ENCODE peak calls at places on chromosomes 4 and X, in seven cellular contexts. One of them, this sample, is unnamed.

GRCh38 chr4:2417196-2417764 is 1.2 kb downstream of the ZFYVE28 start:
- DNase-seq in WERI-Rb-1: no peak
- DNase-seq in CD8-positive, alpha-beta T cell: no peak
- DNase-seq in breast epithelium: no peak
- DNase-seq in cardiac muscle cell: peak; percentile 43
- DNase-seq in MM.1S: no peak
- DNase-seq in tibial artery: no peak
- DNase-seq in this sample: no peak

GRCh38 chr4:53777244-53777984 is 186.1 kb upstream of the LNX1 start:
- DNase-seq in WERI-Rb-1: no peak
- DNase-seq in CD8-positive, alpha-beta T cell: no peak
- DNase-seq in breast epithelium: no peak
- DNase-seq in cardiac muscle cell: no peak
- DNase-seq in MM.1S: no peak
- DNase-seq in tibial artery: no peak
- DNase-seq in this sample: peak; percentile 71

GRCh38 chr4:163111588-163111987 is 55.1 kb downstream of the NAF1 start:
- DNase-seq in WERI-Rb-1: peak; percentile 16
- DNase-seq in CD8-positive, alpha-beta T cell: no peak
- DNase-seq in breast epithelium: no peak
- DNase-seq in cardiac muscle cell: peak; percentile 35
- DNase-seq in MM.1S: no peak
- DNase-seq in tibial artery: no peak
- DNase-seq in this sample: no peak

GRCh38 chr4:43456383-43456782 is 563.9 kb downstream of the GRXCR1 start:
- DNase-seq in WERI-Rb-1: no peak
- DNase-seq in CD8-positive, alpha-beta T cell: no peak
- DNase-seq in breast epithelium: no peak
- DNase-seq in cardiac muscle cell: no peak
- DNase-seq in MM.1S: no peak
- DNase-seq in tibial artery: no peak
- DNase-seq in this sample: peak; percentile 77

GRCh38 chr4:152374153-152374552 is 161.7 kb downstream of the FBXW7 start:
- DNase-seq in WERI-Rb-1: no peak
- DNase-seq in CD8-positive, alpha-beta T cell: no peak
- DNase-seq in breast epithelium: no peak
- DNase-seq in cardiac muscle cell: no peak
- DNase-seq in MM.1S: no peak
- DNase-seq in tibial artery: no peak
- DNase-seq in this sample: no peak

GRCh38 chr4:15077969-15078368 is 75.7 kb downstream of the CPEB2 start:
- DNase-seq in WERI-Rb-1: no peak
- DNase-seq in CD8-positive, alpha-beta T cell: no peak
- DNase-seq in breast epithelium: no peak
- DNase-seq in cardiac muscle cell: no peak
- DNase-seq in MM.1S: no peak
- DNase-seq in tibial artery: no peak
- DNase-seq in this sample: no peak

GRCh38 chr4:163404570-163404969 is 60.9 kb downstream of the NPY5R start:
- DNase-seq in WERI-Rb-1: no peak
- DNase-seq in CD8-positive, alpha-beta T cell: no peak
- DNase-seq in breast epithelium: no peak
- DNase-seq in cardiac muscle cell: no peak
- DNase-seq in MM.1S: no peak
- DNase-seq in tibial artery: no peak
- DNase-seq in this sample: peak; percentile 34

GRCh38 chrX:149286940-149287349 is 218.2 kb downstream of the IDS start:
- DNase-seq in WERI-Rb-1: peak; percentile 53
- DNase-seq in CD8-positive, alpha-beta T cell: peak; percentile 8
- DNase-seq in breast epithelium: no peak
- DNase-seq in cardiac muscle cell: peak; percentile 43
- DNase-seq in MM.1S: peak; percentile 52
- DNase-seq in tibial artery: no peak
- DNase-seq in this sample: no peak

GRCh38 chr4:118280501-118281218 is 72.1 kb downstream of the PRSS12 start:
- DNase-seq in WERI-Rb-1: peak; percentile 71
- DNase-seq in CD8-positive, alpha-beta T cell: no peak
- DNase-seq in breast epithelium: peak; percentile 55
- DNase-seq in cardiac muscle cell: peak; percentile 69
- DNase-seq in MM.1S: peak; percentile 49
- DNase-seq in tibial artery: no peak
- DNase-seq in this sample: peak; percentile 48

GRCh38 chrX:114073926-114074325 is 510.0 kb upstream of the HTR2C start:
- DNase-seq in WERI-Rb-1: no peak
- DNase-seq in CD8-positive, alpha-beta T cell: no peak
- DNase-seq in breast epithelium: no peak
- DNase-seq in cardiac muscle cell: no peak
- DNase-seq in MM.1S: no peak
- DNase-seq in tibial artery: no peak
- DNase-seq in this sample: no peak

GRCh38 chrX:22652596-22652995 is 347.2 kb upstream of the DDX53 start:
- DNase-seq in WERI-Rb-1: no peak
- DNase-seq in CD8-positive, alpha-beta T cell: no peak
- DNase-seq in breast epithelium: no peak
- DNase-seq in cardiac muscle cell: peak; percentile 53
- DNase-seq in MM.1S: no peak
- DNase-seq in tibial artery: no peak
- DNase-seq in this sample: peak; percentile 45

GRCh38 chr4:18198653-18199052 is 177.1 kb upstream of the LCORL start:
- DNase-seq in WERI-Rb-1: peak; percentile 61
- DNase-seq in CD8-positive, alpha-beta T cell: no peak
- DNase-seq in breast epithelium: no peak
- DNase-seq in cardiac muscle cell: no peak
- DNase-seq in MM.1S: no peak
- DNase-seq in tibial artery: no peak
- DNase-seq in this sample: no peak

GRCh38 chrX:130158311-130158710 is 7.3 kb downstream of the AIFM1 start:
- DNase-seq in WERI-Rb-1: no peak
- DNase-seq in CD8-positive, alpha-beta T cell: no peak
- DNase-seq in breast epithelium: no peak
- DNase-seq in cardiac muscle cell: no peak
- DNase-seq in MM.1S: no peak
- DNase-seq in tibial artery: no peak
- DNase-seq in this sample: no peak

GRCh38 chrX:11678174-11678573 is 12.5 kb upstream of the ARHGAP6 start:
- DNase-seq in WERI-Rb-1: no peak
- DNase-seq in CD8-positive, alpha-beta T cell: no peak
- DNase-seq in breast epithelium: no peak
- DNase-seq in cardiac muscle cell: peak; percentile 10
- DNase-seq in MM.1S: no peak
- DNase-seq in tibial artery: no peak
- DNase-seq in this sample: no peak

GRCh38 chr4:106818764-106819163 is 217.3 kb downstream of the DKK2 start:
- DNase-seq in WERI-Rb-1: no peak
- DNase-seq in CD8-positive, alpha-beta T cell: no peak
- DNase-seq in breast epithelium: no peak
- DNase-seq in cardiac muscle cell: no peak
- DNase-seq in MM.1S: no peak
- DNase-seq in tibial artery: no peak
- DNase-seq in this sample: no peak

GRCh38 chrX:13064599-13065143 is 20.3 kb upstream of the FAM9C start:
- DNase-seq in WERI-Rb-1: no peak
- DNase-seq in CD8-positive, alpha-beta T cell: no peak
- DNase-seq in breast epithelium: no peak
- DNase-seq in cardiac muscle cell: no peak
- DNase-seq in MM.1S: no peak
- DNase-seq in tibial artery: peak; percentile 52
- DNase-seq in this sample: peak; percentile 31

GRCh38 chrX:18899796-18900380 is 84.0 kb downstream of the PHKA2 start:
- DNase-seq in WERI-Rb-1: peak; percentile 82
- DNase-seq in CD8-positive, alpha-beta T cell: no peak
- DNase-seq in breast epithelium: no peak
- DNase-seq in cardiac muscle cell: no peak
- DNase-seq in MM.1S: no peak
- DNase-seq in tibial artery: no peak
- DNase-seq in this sample: no peak

GRCh38 chrX:115894087-115894486 is 276.5 kb upstream of the AGTR2 start:
- DNase-seq in WERI-Rb-1: peak; percentile 78
- DNase-seq in CD8-positive, alpha-beta T cell: no peak
- DNase-seq in breast epithelium: no peak
- DNase-seq in cardiac muscle cell: no peak
- DNase-seq in MM.1S: peak; percentile 39
- DNase-seq in tibial artery: no peak
- DNase-seq in this sample: no peak

GRCh38 chr4:147546341-147546740 is 65.4 kb downstream of the EDNRA start:
- DNase-seq in WERI-Rb-1: no peak
- DNase-seq in CD8-positive, alpha-beta T cell: no peak
- DNase-seq in breast epithelium: no peak
- DNase-seq in cardiac muscle cell: no peak
- DNase-seq in MM.1S: no peak
- DNase-seq in tibial artery: no peak
- DNase-seq in this sample: peak; percentile 51

GRCh38 chr4:141215030-141215429 is 5.7 kb upstream of the ZNF330 start:
- DNase-seq in WERI-Rb-1: no peak
- DNase-seq in CD8-positive, alpha-beta T cell: no peak
- DNase-seq in breast epithelium: no peak
- DNase-seq in cardiac muscle cell: peak; percentile 40
- DNase-seq in MM.1S: no peak
- DNase-seq in tibial artery: no peak
- DNase-seq in this sample: no peak

GRCh38 chr4:141207971-141208370 is 12.7 kb upstream of the ZNF330 start:
- DNase-seq in WERI-Rb-1: no peak
- DNase-seq in CD8-positive, alpha-beta T cell: no peak
- DNase-seq in breast epithelium: no peak
- DNase-seq in cardiac muscle cell: no peak
- DNase-seq in MM.1S: no peak
- DNase-seq in tibial artery: no peak
- DNase-seq in this sample: no peak

GRCh38 chr4:141210168-141210567 is 10.5 kb upstream of the ZNF330 start:
- DNase-seq in WERI-Rb-1: no peak
- DNase-seq in CD8-positive, alpha-beta T cell: no peak
- DNase-seq in breast epithelium: no peak
- DNase-seq in cardiac muscle cell: no peak
- DNase-seq in MM.1S: peak; percentile 8
- DNase-seq in tibial artery: no peak
- DNase-seq in this sample: no peak

GRCh38 chr4:141215972-141216761 is 4.5 kb upstream of the ZNF330 start:
- DNase-seq in WERI-Rb-1: no peak
- DNase-seq in CD8-positive, alpha-beta T cell: no peak
- DNase-seq in breast epithelium: no peak
- DNase-seq in cardiac muscle cell: no peak
- DNase-seq in MM.1S: no peak
- DNase-seq in tibial artery: no peak
- DNase-seq in this sample: no peak

GRCh38 chr4:141213550-141213991 is 7.1 kb upstream of the ZNF330 start:
- DNase-seq in WERI-Rb-1: no peak
- DNase-seq in CD8-positive, alpha-beta T cell: no peak
- DNase-seq in breast epithelium: no peak
- DNase-seq in cardiac muscle cell: no peak
- DNase-seq in MM.1S: no peak
- DNase-seq in tibial artery: no peak
- DNase-seq in this sample: no peak
- H3K9me3 ChIP-seq in WERI-Rb-1: no peaks in the 10 kb centered on the region
- H3K9me3 ChIP-seq in CD8-positive, alpha-beta T cell: no peaks in the 10 kb centered on the region
- H3K9me3 ChIP-seq in breast epithelium: no peaks in the 10 kb centered on the region
- H3K9me3 ChIP-seq in cardiac muscle cell: no peaks in the 10 kb centered on the region
- H3K9me3 ChIP-seq in MM.1S: no peaks in the 10 kb centered on the region
- H3K9me3 ChIP-seq in tibial artery: no peaks in the 10 kb centered on the region
- H3K9me3 ChIP-seq in this sample: no peaks in the 10 kb centered on the region

GRCh38 chr4:26032142-26032541 is 118.1 kb downstream of the SMIM20 start:
- DNase-seq in WERI-Rb-1: peak; percentile 26
- DNase-seq in CD8-positive, alpha-beta T cell: no peak
- DNase-seq in breast epithelium: no peak
- DNase-seq in cardiac muscle cell: no peak
- DNase-seq in MM.1S: no peak
- DNase-seq in tibial artery: no peak
- DNase-seq in this sample: peak; percentile 67

GRCh38 chr4:26030260-26030667 is 116.2 kb downstream of the SMIM20 start:
- DNase-seq in WERI-Rb-1: no peak
- DNase-seq in CD8-positive, alpha-beta T cell: no peak
- DNase-seq in breast epithelium: no peak
- DNase-seq in cardiac muscle cell: no peak
- DNase-seq in MM.1S: no peak
- DNase-seq in tibial artery: no peak
- DNase-seq in this sample: no peak

GRCh38 chr4:26031704-26032103 is 117.7 kb downstream of the SMIM20 start:
- DNase-seq in WERI-Rb-1: no peak
- DNase-seq in CD8-positive, alpha-beta T cell: no peak
- DNase-seq in breast epithelium: no peak
- DNase-seq in cardiac muscle cell: no peak
- DNase-seq in MM.1S: no peak
- DNase-seq in tibial artery: no peak
- DNase-seq in this sample: no peak

GRCh38 chr4:26029512-26030131 is 115.6 kb downstream of the SMIM20 start:
- DNase-seq in WERI-Rb-1: no peak
- DNase-seq in CD8-positive, alpha-beta T cell: no peak
- DNase-seq in breast epithelium: no peak
- DNase-seq in cardiac muscle cell: no peak
- DNase-seq in MM.1S: no peak
- DNase-seq in tibial artery: no peak
- DNase-seq in this sample: no peak

GRCh38 chr4:26030780-26031179 is 116.8 kb downstream of the SMIM20 start:
- DNase-seq in WERI-Rb-1: no peak
- DNase-seq in CD8-positive, alpha-beta T cell: no peak
- DNase-seq in breast epithelium: no peak
- DNase-seq in cardiac muscle cell: no peak
- DNase-seq in MM.1S: no peak
- DNase-seq in tibial artery: no peak
- DNase-seq in this sample: no peak
- H3K4me3 ChIP-seq in WERI-Rb-1: no peak overlapping the region
- H3K4me3 ChIP-seq in CD8-positive, alpha-beta T cell: no peak overlapping the region
- H3K4me3 ChIP-seq in breast epithelium: no peak overlapping the region
- H3K4me3 ChIP-seq in cardiac muscle cell: no peak overlapping the region
- H3K4me3 ChIP-seq in MM.1S: no peak overlapping the region
- H3K4me3 ChIP-seq in tibial artery: no peak overlapping the region
- H3K4me3 ChIP-seq in this sample: no peak overlapping the region

DNA sequence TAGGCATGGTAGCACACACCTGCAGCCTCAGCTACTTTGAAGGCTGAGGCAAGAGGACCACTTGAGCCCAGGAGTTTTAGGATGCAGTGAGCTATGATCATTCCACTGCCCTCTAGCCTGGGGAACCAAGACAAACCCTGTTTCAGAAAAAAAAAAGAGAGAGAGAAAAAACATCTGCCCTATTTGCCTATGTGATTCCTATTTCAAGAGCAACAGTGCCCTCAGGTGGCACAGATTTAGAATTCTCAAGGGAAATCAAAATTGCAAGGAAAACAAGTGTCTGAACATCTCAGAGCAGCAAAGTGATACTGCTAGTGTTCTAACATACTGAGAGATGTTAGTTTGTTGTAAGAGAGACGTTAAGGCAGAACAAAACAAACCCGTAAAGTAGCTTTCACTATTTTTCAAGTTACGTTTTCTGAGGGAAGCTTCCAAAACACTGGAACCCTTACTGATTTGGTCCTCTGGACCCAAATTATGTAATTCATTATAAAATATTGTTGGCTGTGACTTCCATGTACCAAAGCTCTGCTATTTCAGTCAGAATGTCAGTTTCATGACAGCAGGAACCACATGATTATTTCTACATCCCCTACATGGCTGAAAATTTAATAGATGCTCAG is 7.9 kb downstream of the BDH2 start:
- DNase-seq in WERI-Rb-1: peak; percentile 49
- DNase-seq in CD8-positive, alpha-beta T cell: no peak
- DNase-seq in breast epithelium: no peak
- DNase-seq in cardiac muscle cell: peak; percentile 59
- DNase-seq in MM.1S: peak; percentile 87
- DNase-seq in tibial artery: no peak
- DNase-seq in this sample: no peak
- H3K36me3 ChIP-seq in WERI-Rb-1: peaks cover 15% of the 10 kb centered on the region
- H3K36me3 ChIP-seq in CD8-positive, alpha-beta T cell: peaks cover 11% of the 10 kb centered on the region
- H3K36me3 ChIP-seq in breast epithelium: no peaks in the 10 kb centered on the region
- H3K36me3 ChIP-seq in cardiac muscle cell: peaks cover 49% of the 10 kb centered on the region
- H3K36me3 ChIP-seq in MM.1S: no peaks in the 10 kb centered on the region
- H3K36me3 ChIP-seq in tibial artery: peaks cover 54% of the 10 kb centered on the region
- H3K36me3 ChIP-seq in this sample: no peaks in the 10 kb centered on the region

GRCh38 chrX:57871463-57871862 is 38.8 kb downstream of the ZXDA start:
- DNase-seq in WERI-Rb-1: no peak
- DNase-seq in CD8-positive, alpha-beta T cell: no peak
- DNase-seq in breast epithelium: no peak
- DNase-seq in cardiac muscle cell: no peak
- DNase-seq in MM.1S: no peak
- DNase-seq in tibial artery: no peak
- DNase-seq in this sample: no peak
- H3K9me3 ChIP-seq in WERI-Rb-1: no peaks in the 10 kb centered on the region
- H3K9me3 ChIP-seq in CD8-positive, alpha-beta T cell: no peaks in the 10 kb centered on the region
- H3K9me3 ChIP-seq in breast epithelium: peaks cover 29% of the 10 kb centered on the region
- H3K9me3 ChIP-seq in cardiac muscle cell: no peaks in the 10 kb centered on the region
- H3K9me3 ChIP-seq in MM.1S: no peaks in the 10 kb centered on the region
- H3K9me3 ChIP-seq in tibial artery: peaks cover 18% of the 10 kb centered on the region
- H3K9me3 ChIP-seq in this sample: no peaks in the 10 kb centered on the region

This sample was measured in MG63.